ENCODE peak calls at places on chromosomes 13 and 19, in ten cellular contexts. F is body of pancreas; Z is tibial nerve; M is CD8-positive, alpha-beta T cell; D is esophagus muscularis mucosa; N is A673; J is effector memory CD4-positive, alpha-beta T cell; U is PC-3; H is CD8-positive, alpha-beta memory T cell; L is esophagus squamous epithelium. B is an unnamed sample.

GRCh38 chr19:21358768-21359451 is at the start of gene ZNF738:
- DNase-seq in M (peak; percentile 77), D (peak; percentile 98), U (peak; percentile 82), N (peak; percentile 97), F (peak; percentile 92), Z (peak; percentile 93), J (peak; percentile 83), H (peak; percentile 79), L (peak; percentile 50), B (peak; percentile 87)

GRCh38 chr19:14556662-14557188 is 15.1 kb downstream of the NDUFB7 start:
- DNase-seq in U (peak; percentile 89), H (peak; percentile 61), N (peak; percentile 74), Z (peak; percentile 29), F (peak; percentile 72), D (no peak), J (peak; percentile 56), M (peak; percentile 80), L (no peak), B (peak; percentile 64)

GRCh38 chr13:112069727-112070300 is 2.9 kb downstream of the SOX1 start:
- DNase-seq in L (no peak), F (no peak), M (no peak), J (no peak), D (peak; percentile 31), H (no peak), N (no peak), U (no peak), Z (no peak), B (no peak)

GRCh38 chr13:114119196-114119595 is 13.2 kb downstream of the RASA3 start:
- DNase-seq in F (peak; percentile 36), U (peak; percentile 68), J (no peak), D (no peak), Z (no peak), H (no peak), M (no peak), N (peak; percentile 89), L (no peak), B (no peak)

GRCh38 chr13:48585456-48585840 is 52.6 kb upstream of the RCBTB2 start:
- DNase-seq in N (no peak), M (no peak), L (no peak), D (peak; percentile 81), U (peak; percentile 89), Z (no peak), J (no peak), H (no peak), F (peak; percentile 24), B (no peak)

GRCh38 chr13:107348931-107349330 is 781.0 kb upstream of the ARGLU1 start:
- DNase-seq in L (no peak), H (no peak), M (no peak), N (peak; percentile 24), U (peak; percentile 23), J (no peak), F (no peak), Z (no peak), D (no peak), B (no peak)

GRCh38 chr19:1503089-1503924 is 9.5 kb downstream of the ADAMTSL5 start:
- DNase-seq in H (peak; percentile 42), J (peak; percentile 51), Z (peak; percentile 42), U (peak; percentile 21), F (peak; percentile 65), D (no peak), L (no peak), N (peak; percentile 84), M (peak; percentile 68), B (peak; percentile 59)

GRCh38 chr19:54462713-54463530 is 656 bp downstream of the LENG9 start:
- DNase-seq in M (peak; percentile 67), U (peak; percentile 63), N (peak; percentile 84), H (peak; percentile 76), J (peak; percentile 53), L (no peak), F (peak; percentile 83), Z (peak; percentile 32), D (no peak), B (peak; percentile 75)

GRCh38 chr13:32265726-32266125 is 49.4 kb downstream of the ZAR1L start:
- DNase-seq in N (no peak), D (no peak), J (no peak), H (no peak), U (no peak), M (no peak), L (no peak), Z (no peak), F (no peak), B (no peak)

GRCh38 chr13:30159446-30159839 is 147.9 kb downstream of the KATNAL1 start:
- DNase-seq in D (no peak), M (no peak), N (no peak), L (no peak), H (no peak), J (no peak), F (no peak), U (peak; percentile 22), Z (no peak), B (no peak)

DNA sequence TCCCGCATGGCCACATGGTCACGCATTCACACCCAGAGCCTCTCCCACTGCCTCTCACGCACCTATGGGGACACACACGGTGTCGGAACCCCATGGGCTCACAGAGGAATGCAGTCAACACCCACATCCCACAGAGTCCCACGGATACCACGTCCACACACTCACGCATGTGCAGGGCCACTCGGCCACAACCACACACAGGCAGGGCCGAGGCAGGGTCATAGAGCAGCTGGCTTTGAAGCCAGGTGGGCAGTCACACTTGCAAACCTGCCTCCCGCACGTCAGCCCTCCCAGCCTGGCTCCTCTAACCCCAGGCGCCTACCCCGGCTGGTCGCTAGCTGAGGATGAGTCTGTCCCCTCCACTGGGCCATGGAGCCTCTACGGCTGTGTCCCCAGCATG is 8.1 kb downstream of the ERCC2 start:
- DNase-seq in M (no peak), H (no peak), N (no peak), D (no peak), Z (no peak), J (no peak), F (no peak), L (no peak), U (no peak), B (no peak)
- H3K27ac ChIP-seq in M (no peak overlapping the region), H (no peak overlapping the region), N (no peak overlapping the region), D (no peak overlapping the region), Z (no peak overlapping the region), J (no peak overlapping the region), F (no peak overlapping the region), L (no peak overlapping the region), U (no peak overlapping the region), B (no peak overlapping the region)

DNA sequence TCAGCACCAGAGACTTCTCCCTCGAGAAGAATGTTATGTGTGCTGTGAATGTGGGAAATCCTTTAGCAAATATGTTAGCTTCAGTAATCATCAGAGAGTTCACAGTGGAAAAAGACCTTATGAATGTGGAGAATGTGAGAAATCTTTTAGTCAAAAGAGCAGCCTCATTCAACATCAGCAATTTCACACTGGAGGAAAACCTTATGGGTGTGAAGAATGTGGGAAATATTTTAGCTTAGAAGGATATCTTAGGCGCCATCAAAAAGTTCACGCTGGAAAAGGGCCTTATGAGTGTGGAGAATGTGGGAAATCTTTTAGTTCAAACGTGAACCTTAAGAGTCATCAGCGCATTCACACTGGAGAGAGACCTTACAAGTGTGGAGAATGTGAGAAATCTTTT is 8.3 kb upstream of the ZNF587 start:
- DNase-seq in D (no peak), Z (no peak), L (no peak), H (no peak), U (no peak), F (no peak), N (no peak), J (no peak), M (no peak), B (no peak)
- H3K36me3 ChIP-seq in D (peaks cover 56% of the 10 kb centered on the region), Z (peaks cover 95% of the 10 kb centered on the region), L (peaks cover 83% of the 10 kb centered on the region), H (no peaks in the 10 kb centered on the region), U (peaks cover 65% of the 10 kb centered on the region), F (peaks cover 8% of the 10 kb centered on the region), N (peaks cover 7% of the 10 kb centered on the region), J (peaks cover 10% of the 10 kb centered on the region), M (peaks cover 5% of the 10 kb centered on the region), B (peaks cover 6% of the 10 kb centered on the region)

GRCh38 chr19:43658001-43658400 is 12.0 kb downstream of the PLAUR start:
- DNase-seq in F (no peak), H (no peak), U (no peak), M (no peak), D (no peak), Z (no peak), J (no peak), L (no peak), N (no peak), B (no peak)

GRCh38 chr19:43656436-43656835 is 13.5 kb downstream of the PLAUR start:
- DNase-seq in L (no peak), U (no peak), N (no peak), D (no peak), Z (no peak), J (no peak), F (no peak), H (no peak), M (no peak), B (no peak)

GRCh38 chr19:43662487-43662886 is 7.5 kb downstream of the PLAUR start:
- DNase-seq in F (no peak), N (peak; percentile 42), U (peak; percentile 16), J (no peak), Z (no peak), D (no peak), M (no peak), L (no peak), H (no peak), B (no peak)

GRCh38 chr19:43664008-43664407 is 6.0 kb downstream of the PLAUR start:
- DNase-seq in N (no peak), M (peak; percentile 35), F (no peak), J (peak; percentile 50), L (no peak), U (no peak), H (peak; percentile 54), Z (no peak), D (no peak), B (peak; percentile 72)

GRCh38 chr19:43660301-43660700 is 9.7 kb downstream of the PLAUR start:
- DNase-seq in N (no peak), M (no peak), J (no peak), U (no peak), D (no peak), F (no peak), L (no peak), H (no peak), Z (no peak), B (no peak)
- H3K4me3 ChIP-seq in N (no peak overlapping the region), M (no peak overlapping the region), J (no peak overlapping the region), U (no peak overlapping the region), D (no peak overlapping the region), F (no peak overlapping the region), L (no peak overlapping the region), H (no peak overlapping the region), Z (no peak overlapping the region), B (no peak overlapping the region)

DNA sequence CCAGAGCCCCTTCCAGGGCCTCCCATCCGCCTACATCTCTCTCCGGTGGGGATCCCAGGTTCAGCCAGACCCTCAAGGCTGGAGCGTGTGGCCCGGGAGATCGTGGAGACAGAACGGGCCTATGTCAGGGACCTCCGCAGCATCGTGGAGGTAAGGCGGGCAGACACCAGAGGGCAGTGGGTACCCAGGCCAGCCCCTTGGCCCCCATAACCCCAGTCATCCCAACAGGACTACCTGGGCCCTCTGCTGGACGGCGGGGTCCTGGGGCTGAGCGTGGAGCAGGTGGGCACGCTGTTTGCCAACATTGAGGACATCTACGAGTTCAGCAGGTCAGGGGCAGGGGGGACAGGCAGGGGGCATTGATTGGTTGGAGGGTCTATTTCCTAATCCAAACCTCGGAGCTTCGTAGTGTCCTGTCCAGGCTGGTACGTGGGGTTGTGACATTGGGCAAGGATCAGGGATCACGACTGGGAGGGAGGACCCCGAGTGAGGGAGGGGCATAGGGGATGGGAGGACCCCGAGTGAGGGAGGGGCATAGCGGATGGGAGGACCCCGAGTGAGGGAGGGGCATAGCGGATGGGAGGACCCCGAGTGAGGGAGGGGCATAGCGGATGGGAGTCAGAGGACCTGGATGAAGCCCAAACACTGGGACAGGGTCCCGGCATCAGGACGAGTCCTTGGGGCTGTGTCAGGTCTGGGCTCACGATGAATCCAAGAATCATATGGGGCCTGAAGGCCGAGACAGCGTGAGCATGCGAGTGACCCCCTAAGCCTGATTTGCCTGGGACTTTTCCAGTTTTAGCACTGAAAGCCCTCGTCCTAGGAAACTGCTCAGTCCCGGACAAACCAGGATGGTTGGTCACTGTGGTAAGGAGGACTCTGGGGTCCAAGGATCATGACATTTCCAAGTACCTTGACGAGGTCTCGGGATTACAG is 2.9 kb downstream of the PLEKHG2 start:
- DNase-seq in F (no peak), N (no peak), Z (no peak), L (no peak), J (no peak), M (no peak), H (no peak), U (no peak), D (no peak), B (no peak)
- H3K27ac ChIP-seq in F (no peak overlapping the region), N (peak overlapping the region; percentile 54), Z (peak overlapping the region; percentile 94), L (no peak overlapping the region), J (no peak overlapping the region), M (no peak overlapping the region), H (no peak overlapping the region), U (no peak overlapping the region), D (peak overlapping the region; percentile 91), B (no peak overlapping the region)